ENCODE peak calls at places on chromosomes 2 and 18, in eight cellular contexts. F is astrocyte of the spinal cord, W is choroid plexus epithelial cell, N is cardiac muscle cell, B is brain microvascular endothelial cell, K is stomach, Z is BJ, J is OCI-LY7. S is an unnamed sample.

GRCh38 chr2:219661197-219661954 is 33.9 kb downstream of the SLC4A3 start:
- DNase-seq in W (peak; percentile 30), F (no peak), B (peak; percentile 42), N (no peak), K (no peak), Z (no peak), J (no peak), S (no peak)

GRCh38 chr2:113876503-113877387 is 13.1 kb upstream of the ACTR3 start:
- DNase-seq in F (peak; percentile 39), N (no peak), K (peak; percentile 89), B (no peak), J (no peak), Z (no peak), W (no peak), S (no peak)

GRCh38 chr18:3089579-3089978 is 76.6 kb upstream of the LPIN2 start:
- DNase-seq in N (no peak), W (no peak), K (no peak), J (no peak), B (no peak), F (no peak), Z (no peak), S (no peak)

GRCh38 chr2:25257032-25257455 is 84.7 kb downstream of the DNMT3A start:
- DNase-seq in B (peak; percentile 61), K (no peak), W (peak; percentile 78), N (peak; percentile 91), Z (peak; percentile 24), F (peak; percentile 71), J (no peak), S (peak; percentile 19)

GRCh38 chr2:26461601-26462023 is 16.3 kb downstream of the OTOF start:
- DNase-seq in N (no peak), J (no peak), W (no peak), B (no peak), Z (no peak), F (no peak), K (no peak), S (no peak)

GRCh38 chr2:42435641-42436040 is 58.1 kb downstream of the KCNG3 start:
- DNase-seq in N (no peak), Z (no peak), K (no peak), W (no peak), J (no peak), F (no peak), B (no peak), S (no peak)

GRCh38 chr2:220445429-220446105 is 818.1 kb downstream of the SLC4A3 start:
- DNase-seq in K (no peak), Z (no peak), F (peak; percentile 9), W (peak; percentile 51), N (no peak), B (no peak), J (no peak), S (no peak)

GRCh38 chr18:74459877-74460276 is 2.8 kb upstream of the DIPK1C start:
- DNase-seq in Z (no peak), J (no peak), W (no peak), B (no peak), F (no peak), N (no peak), K (no peak), S (no peak)

GRCh38 chr2:56985609-56986008 is 801.8 kb downstream of the CCDC85A start:
- DNase-seq in Z (no peak), J (no peak), W (peak; percentile 30), F (no peak), K (no peak), N (no peak), B (no peak), S (no peak)

GRCh38 chr2:182605166-182605565 is 110.9 kb upstream of the DNAJC10 start:
- DNase-seq in Z (no peak), F (no peak), J (no peak), W (no peak), B (no peak), K (no peak), N (no peak), S (no peak)

GRCh38 chr2:205754924-205755321 is 72.6 kb downstream of the NRP2 start:
- DNase-seq in B (peak; percentile 38), Z (no peak), W (peak; percentile 63), J (no peak), K (no peak), F (peak; percentile 75), N (no peak), S (peak; percentile 62)

GRCh38 chr2:119207447-119207846 is 16.2 kb upstream of the STEAP3 start:
- DNase-seq in Z (no peak), J (no peak), W (no peak), N (no peak), K (no peak), B (no peak), F (no peak), S (no peak)

GRCh38 chr2:168244318-168244717 is 3.1 kb downstream of the STK39 start:
- DNase-seq in F (no peak), K (peak; percentile 52), B (no peak), W (peak; percentile 31), Z (no peak), N (peak; percentile 45), J (peak; percentile 61), S (no peak)

GRCh38 chr2:163690896-163691295 is 44.9 kb downstream of the FIGN start:
- DNase-seq in F (no peak), J (no peak), N (no peak), K (no peak), B (no peak), Z (no peak), W (no peak), S (no peak)

GRCh38 chr2:233362742-233363141 is 8.4 kb downstream of the DGKD start:
- DNase-seq in K (no peak), F (no peak), Z (no peak), W (no peak), B (no peak), J (no peak), N (no peak), S (no peak)

GRCh38 chr2:120607506-120607905 is 128.2 kb upstream of the GLI2 start:
- DNase-seq in F (no peak), B (no peak), K (no peak), N (no peak), Z (no peak), J (no peak), W (no peak), S (no peak)

GRCh38 chr18:54127759-54128378 is 96.6 kb downstream of the MBD2 start:
- DNase-seq in Z (no peak), J (peak; percentile 55), B (peak; percentile 53), F (peak; percentile 65), N (peak; percentile 73), K (no peak), W (peak; percentile 80), S (peak; percentile 79)

GRCh38 chr18:70576281-70577022 is 287.6 kb downstream of the SOCS6 start:
- DNase-seq in B (no peak), F (no peak), Z (no peak), N (no peak), K (no peak), J (no peak), W (no peak), S (no peak)

GRCh38 chr18:70577023-70577420 is 288.2 kb downstream of the SOCS6 start:
- DNase-seq in K (no peak), N (no peak), J (no peak), F (no peak), Z (no peak), B (no peak), W (no peak), S (no peak)

DNA sequence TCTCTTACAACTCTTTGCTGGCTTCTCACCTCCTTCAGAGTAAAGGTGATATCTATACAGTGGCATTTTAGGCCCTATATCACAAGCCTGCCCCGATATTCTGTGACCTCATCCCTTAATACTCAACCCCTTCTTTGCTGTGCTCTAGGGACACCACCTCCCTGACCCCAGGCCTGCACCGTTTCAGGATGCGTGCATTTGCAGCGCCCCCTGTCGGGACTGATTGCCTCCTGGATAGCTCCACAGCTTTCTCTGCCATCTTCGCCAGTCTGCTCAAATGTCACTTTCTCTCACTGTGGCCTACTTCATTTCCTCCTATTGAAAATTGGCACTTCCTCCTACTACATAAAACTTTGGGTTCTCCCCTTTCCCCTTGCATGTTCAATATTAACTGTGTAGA is 289.6 kb downstream of the SOCS6 start:
- DNase-seq in B (no peak), K (no peak), N (no peak), Z (no peak), F (no peak), W (no peak), J (no peak), S (no peak)
- TF ChIP-seq CTCF in B (peak; percentile 11), K (no peak), N (no peak), Z (no peak), F (no peak), W (peak; percentile 8), J (no peak), S (no peak)

GRCh38 chr2:85089464-85090072 is 43.6 kb upstream of the TCF7L1 start:
- DNase-seq in B (no peak), F (no peak), W (no peak), J (no peak), Z (no peak), N (no peak), K (no peak), S (no peak)
- H3K4me3 ChIP-seq in B (no peak overlapping the region), F (no peak overlapping the region), W (no peak overlapping the region), J (no peak overlapping the region), Z (no peak overlapping the region), N (no peak overlapping the region), K (no peak overlapping the region), S (no peak overlapping the region)

GRCh38 chr18:6874316-6874715 is 144.8 kb downstream of the ARHGAP28 start:
- DNase-seq in B (no peak), F (no peak), N (no peak), K (no peak), J (no peak), Z (no peak), W (peak; percentile 39), S (peak; percentile 28)
- TF ChIP-seq CTCF in B (no peak), F (no peak), N (peak; percentile 18), K (no peak), J (no peak), Z (no peak), W (peak; percentile 23), S (peak; percentile 4)

GRCh38 chr18:48948112-48949050 is 2.4 kb downstream of the SMAD7 start:
- DNase-seq in W (peak; percentile 85), N (peak; percentile 89), F (peak; percentile 78), Z (no peak), B (peak; percentile 79), K (peak; percentile 77), J (peak; percentile 60), S (peak; percentile 56)

GRCh38 chr18:48945953-48946217 is 4.9 kb downstream of the SMAD7 start:
- DNase-seq in N (no peak), K (no peak), Z (no peak), B (no peak), W (no peak), F (no peak), J (no peak), S (no peak)

GRCh38 chr18:48946329-48946835 is 4.4 kb downstream of the SMAD7 start:
- DNase-seq in B (no peak), W (peak; percentile 82), K (peak; percentile 69), F (peak; percentile 69), J (no peak), Z (no peak), N (no peak), S (no peak)

GRCh38 chr18:48947583-48947982 is 3.2 kb downstream of the SMAD7 start:
- DNase-seq in N (no peak), W (no peak), B (no peak), J (no peak), K (peak; percentile 48), F (no peak), Z (no peak), S (peak; percentile 39)

DNA sequence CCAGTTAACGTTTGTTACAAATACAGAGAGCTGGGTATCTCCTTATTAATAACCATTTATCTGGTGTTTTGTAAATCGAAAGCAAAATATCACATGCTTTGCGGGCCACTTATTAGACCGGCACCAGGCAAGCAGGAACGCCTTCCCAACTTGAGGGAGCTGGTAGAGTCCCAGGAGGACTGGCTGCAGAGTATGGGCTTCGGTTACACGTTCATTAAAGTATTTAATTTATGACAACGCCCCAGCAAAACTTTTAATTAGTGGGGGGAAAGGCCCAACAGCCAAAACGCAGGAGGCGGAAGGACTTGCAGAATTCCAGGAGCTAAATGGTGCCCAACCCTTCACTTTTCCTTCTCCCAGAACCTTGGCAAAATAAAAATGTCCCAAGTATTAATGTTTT is 3.7 kb downstream of the SMAD7 start:
- DNase-seq in B (no peak), J (no peak), N (no peak), F (no peak), K (no peak), Z (no peak), W (peak; percentile 49), S (no peak)
- H3K4me3 ChIP-seq in B (peak overlapping the region; percentile 91), J (peak overlapping the region; percentile 95), N (peak overlapping the region; percentile 100), F (peak overlapping the region; percentile 95), K (peak overlapping the region; percentile 92), Z (peak overlapping the region; percentile 90), W (peak overlapping the region; percentile 82), S (peak overlapping the region; percentile 82)